ENCODE peak calls at places on chromosomes 11 and 22, in seven cellular contexts. L is HCT116, D is K562, Y is H1, S is GM12878, Z is HepG2, Q is SK-N-SH. V is an unnamed sample. For H3K4me1, the result is how much of the 10 kb centered on the place peaks cover.

GRCh38 chr11:116946414-116946813 is 109.0 kb upstream of the APOA1 start:
- DNase-seq in Q (no peak), Y (no peak), Z (no peak), D (no peak), L (no peak), S (no peak), V (no peak)

GRCh38 chr11:6850526-6850925 is 5.0 kb downstream of the OR10A5 start:
- DNase-seq in Z (no peak), Y (no peak), D (no peak), S (no peak), Q (no peak), L (no peak), V (no peak)

GRCh38 chr22:46031066-46031465 is 54.1 kb upstream of the WNT7B start:
- DNase-seq in D (no peak), Y (no peak), L (no peak), Z (no peak), Q (no peak), S (no peak), V (no peak)

GRCh38 chr22:25113316-25113721 is 86.3 kb upstream of the CRYBB3 start:
- DNase-seq in Y (no peak), Z (no peak), Q (no peak), S (no peak), D (no peak), L (no peak), V (no peak)

GRCh38 chr11:102115557-102115956 is 5.3 kb downstream of the YAP1 start:
- DNase-seq in L (no peak), Z (peak), Y (peak), S (no peak), D (no peak), Q (no peak), V (no peak)

GRCh38 chr22:45101828-45102227 is 61.9 kb upstream of the NUP50 start:
- DNase-seq in Z (peak), Y (no peak), D (peak), L (no peak), Q (peak), S (no peak), V (no peak)

GRCh38 chr11:119091966-119092879 is 7.5 kb downstream of the HMBS start:
- DNase-seq in Z (no peak), D (peak), L (no peak), Q (no peak), Y (no peak), S (no peak), V (no peak)

GRCh38 chr11:17822021-17822781 is 87.6 kb downstream of the KCNC1 start:
- DNase-seq in Y (no peak), S (no peak), L (no peak), Z (no peak), Q (no peak), D (no peak), V (no peak)

GRCh38 chr11:130175898-130176297 is 16.3 kb downstream of the ST14 start:
- DNase-seq in D (no peak), Y (no peak), Z (no peak), Q (no peak), S (no peak), L (no peak), V (no peak)

GRCh38 chr22:23570681-23571080 is 9.4 kb downstream of the IGLL1 start:
- DNase-seq in Y (no peak), L (no peak), S (no peak), Z (no peak), Q (no peak), D (no peak), V (no peak)

GRCh38 chr22:23539135-23539838 is 40.8 kb downstream of the IGLL1 start:
- DNase-seq in Q (peak), Z (peak), Y (peak), L (peak), D (peak), S (peak), V (peak)

GRCh38 chr22:20552450-20552894 is 45.1 kb downstream of the MED15 start:
- DNase-seq in L (no peak), S (no peak), Q (no peak), Z (peak), D (no peak), Y (no peak), V (no peak)

GRCh38 chr11:118900535-118901384 is 17.1 kb downstream of the CXCR5 start:
- DNase-seq in Q (no peak), L (no peak), D (no peak), Y (no peak), S (no peak), Z (no peak), V (no peak)

GRCh38 chr11:110130642-110131238 is 37.5 kb downstream of the ZC3H12C start:
- DNase-seq in L (no peak), S (no peak), Q (peak), Y (no peak), D (peak), Z (no peak), V (no peak)

GRCh38 chr11:117861151-117862018 is 15.1 kb downstream of the FXYD6 start:
- DNase-seq in Q (peak), L (no peak), S (no peak), D (no peak), Z (no peak), Y (peak), V (no peak)

GRCh38 chr11:35293699-35294098 is 125.7 kb downstream of the SLC1A2 start:
- DNase-seq in S (no peak), L (no peak), D (no peak), Z (no peak), Q (no peak), Y (no peak), V (no peak)

GRCh38 chr22:49966716-49967332 is 6.3 kb downstream of the PIM3 start:
- DNase-seq in L (no peak), Q (peak), S (no peak), Z (peak), Y (peak), D (peak), V (no peak)

GRCh38 chr22:46551321-46551720 is 13.9 kb upstream of the CELSR1 start:
- DNase-seq in Z (no peak), Q (no peak), Y (no peak), L (no peak), D (no peak), S (no peak), V (no peak)

GRCh38 chr22:46072030-46072881 is 78.1 kb upstream of the PPARA start:
- DNase-seq in Z (no peak), S (no peak), D (no peak), L (no peak), Y (peak), Q (no peak), V (no peak)

GRCh38 chr11:70834277-70834940 is 418.0 kb downstream of the SHANK2 start:
- DNase-seq in Q (no peak), D (no peak), Z (no peak), S (no peak), Y (no peak), L (no peak), V (no peak)

GRCh38 chr11:73350908-73351636 is 25.1 kb upstream of the RELT start:
- DNase-seq in Q (peak), Y (peak), D (peak), L (peak), S (no peak), Z (peak), V (peak)

GRCh38 chr22:19871845-19872778 is 17.4 kb upstream of the GNB1L start:
- DNase-seq in S (no peak), D (no peak), Q (no peak), L (no peak), Y (peak), Z (no peak), V (no peak)

GRCh38 chr11:94933225-94934130 is 39.9 kb downstream of the CWC15 start:
- DNase-seq in Z (no peak), Q (peak), D (no peak), Y (no peak), L (no peak), S (no peak), V (no peak)

GRCh38 chr11:60280412-60280811 is at the start of gene MS4A4A:
- DNase-seq in Q (no peak), L (no peak), D (no peak), Y (no peak), S (no peak), Z (no peak), V (no peak)

GRCh38 chr11:13717331-13717730 is 48.9 kb downstream of the FAR1 start:
- DNase-seq in Q (no peak), S (no peak), Y (no peak), L (no peak), D (peak), Z (no peak), V (no peak)

GRCh38 chr11:4433852-4434251 is 15.2 kb upstream of the OR52K2 start:
- DNase-seq in Y (no peak), S (no peak), L (no peak), Q (no peak), Z (no peak), D (no peak), V (no peak)

GRCh38 chr11:118785362-118785761 is 5.6 kb downstream of the DDX6 start:
- DNase-seq in S (no peak), Q (no peak), Z (no peak), D (peak), L (no peak), Y (no peak), V (no peak)

GRCh38 chr22:44288951-44289350 is 23.8 kb downstream of the SHISAL1 start:
- DNase-seq in S (no peak), Q (no peak), Y (no peak), D (no peak), Z (peak), L (no peak), V (no peak)

GRCh38 chr22:42922374-42923177 is 65.5 kb upstream of the ARFGAP3 start:
- DNase-seq in L (no peak), Y (no peak), Q (no peak), S (no peak), D (no peak), Z (no peak), V (no peak)

GRCh38 chr22:42921301-42921700 is 64.2 kb upstream of the ARFGAP3 start:
- DNase-seq in D (no peak), Q (no peak), Z (no peak), Y (no peak), L (no peak), S (no peak), V (no peak)

GRCh38 chr22:42919199-42919598 is 62.1 kb upstream of the ARFGAP3 start:
- DNase-seq in Z (peak), D (peak), Q (no peak), S (no peak), L (peak), Y (no peak), V (no peak)

GRCh38 chr22:42918500-42918899 is 61.4 kb upstream of the ARFGAP3 start:
- DNase-seq in S (no peak), Q (no peak), D (no peak), Y (no peak), Z (no peak), L (no peak), V (no peak)

DNA sequence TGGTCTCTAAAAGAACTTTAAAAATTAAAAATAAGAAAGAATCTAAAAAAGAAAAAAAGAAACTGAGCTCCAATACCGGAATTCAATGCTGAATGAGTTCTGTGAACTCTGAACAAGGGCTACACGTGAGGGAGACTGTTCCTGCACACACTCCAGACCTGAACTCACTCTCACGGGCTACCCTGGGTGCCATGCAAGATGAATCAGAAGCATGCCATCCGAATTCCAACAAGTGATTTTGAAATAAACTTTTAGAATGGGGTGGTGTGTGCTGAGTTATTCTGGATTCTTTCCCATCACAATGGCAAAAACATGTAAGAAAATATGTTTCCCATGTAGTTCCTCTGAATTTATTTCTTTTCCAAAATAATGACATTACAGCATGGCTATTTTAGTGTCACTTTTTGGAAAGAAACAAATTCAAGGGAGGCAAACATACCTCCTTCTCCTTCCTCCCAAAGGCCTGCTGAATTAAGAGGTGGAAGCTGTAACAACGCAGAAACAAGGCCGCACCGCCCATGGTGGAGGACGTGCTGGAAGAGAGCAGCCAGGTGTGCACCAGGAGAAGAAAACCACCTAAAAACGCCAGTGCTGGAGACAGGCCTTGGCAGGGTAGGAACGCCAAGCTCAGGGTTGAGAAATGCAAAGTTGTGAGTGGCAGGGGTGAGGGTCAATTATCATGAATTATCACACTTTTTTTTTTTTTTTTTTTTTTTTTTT is 63.2 kb upstream of the ARFGAP3 start:
- DNase-seq in D (no peak), L (no peak), S (no peak), Q (no peak), Y (no peak), Z (no peak), V (no peak)
- H3K4me1 ChIP-seq in D (under half), L (under half), S (under half), Q (under half), Y (under half), Z (half or more), V (under half)

GRCh38 chr11:69434341-69434960 is 47.0 kb upstream of the LINC01488 start:
- DNase-seq in Q (no peak), S (no peak), Z (no peak), Y (no peak), D (no peak), L (no peak), V (no peak)
- TF ChIP-seq SIN3A in Q (no peak), S (no peak), Z (no peak), Y (no peak), D (no peak), L (no peak), V (no peak)

GRCh38 chr11:12559011-12559410 is 115.2 kb upstream of the TEAD1 start:
- DNase-seq in L (no peak), D (no peak), Q (no peak), S (no peak), Z (no peak), Y (no peak), V (no peak)

GRCh38 chr11:12560362-12560761 is 113.9 kb upstream of the TEAD1 start:
- DNase-seq in L (no peak), S (no peak), D (no peak), Z (no peak), Q (no peak), Y (no peak), V (no peak)

GRCh38 chr11:12556155-12556554 is 118.1 kb upstream of the TEAD1 start:
- DNase-seq in S (no peak), Y (peak), Q (no peak), L (no peak), Z (no peak), D (no peak), V (no peak)

GRCh38 chr11:12554122-12554521 is 120.1 kb upstream of the TEAD1 start:
- DNase-seq in Z (no peak), L (no peak), S (no peak), Y (no peak), D (no peak), Q (no peak), V (no peak)

DNA sequence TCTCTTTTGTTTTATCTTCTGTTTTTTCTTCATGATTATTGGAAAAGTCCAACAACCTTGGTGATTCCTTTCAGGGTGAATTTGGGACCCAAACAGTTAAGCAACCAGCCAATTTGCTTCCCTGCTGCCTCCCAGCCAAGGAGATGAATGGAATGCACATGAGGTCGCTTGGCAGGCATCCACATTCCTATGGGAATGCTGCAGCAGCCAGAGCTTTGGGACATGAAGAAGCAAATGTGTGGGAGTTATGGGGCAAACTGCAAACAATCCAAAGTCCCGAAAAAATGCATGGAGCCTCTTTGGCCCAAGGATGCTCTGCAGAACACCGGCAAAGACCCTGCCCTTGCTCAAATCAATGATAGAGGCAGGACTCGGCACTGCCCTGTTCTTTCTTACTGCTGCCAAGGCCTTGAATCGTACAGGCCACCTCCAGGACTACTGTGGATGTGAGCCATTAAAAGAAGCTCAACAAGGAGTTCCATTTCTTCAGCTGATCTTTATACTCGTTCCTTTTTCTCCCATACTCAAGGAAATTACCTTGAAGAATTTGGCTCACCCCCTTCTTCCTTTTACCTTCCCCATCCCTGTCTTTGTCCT is 117.3 kb upstream of the TEAD1 start:
- DNase-seq in S (no peak), D (no peak), Q (no peak), L (peak), Y (peak), Z (peak), V (no peak)
- TF ChIP-seq POLR2AphosphoS5 in S (no peak), D (no peak), Q (peak), L (no peak), Y (no peak), Z (no peak), V (peak)

DNA sequence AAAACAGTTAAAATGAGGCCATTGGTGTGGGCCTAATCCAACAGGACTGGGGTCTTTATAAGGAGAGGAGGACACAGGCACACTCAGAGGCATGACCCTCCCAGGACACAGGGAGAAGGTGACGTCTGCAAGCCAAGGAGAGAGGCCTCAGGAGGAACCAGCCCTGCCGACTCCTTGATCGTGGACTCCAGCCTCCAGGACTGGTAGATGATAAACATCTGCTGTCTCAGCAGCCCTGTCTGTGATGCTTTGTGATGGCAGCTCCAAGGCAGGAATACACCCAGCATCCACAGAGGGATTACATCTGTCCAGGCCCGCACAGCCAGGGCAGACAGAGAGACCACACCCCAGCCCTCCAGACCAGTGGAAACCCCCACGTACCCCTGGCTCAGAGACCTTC is 18.4 kb downstream of the CDKN1C start:
- DNase-seq in Q (no peak), D (peak), L (no peak), Y (no peak), S (no peak), Z (no peak), V (no peak)
- H3K4me1 ChIP-seq in Q (under half), D (under half), L (under half), Y (under half), S (under half), Z (under half), V (under half)